ENCODE peak calls at places on chromosomes 1 and 21, in eight cellular contexts. A is epithelial cell of esophagus, L is neural progenitor cell, H is upper lobe of right lung, X is neuronal stem cell, P is fibroblast of mammary gland, Z is A549, N is stomach. C is an unnamed sample.

GRCh38 chr1:23352096-23352695 is 8.1 kb upstream of the HNRNPR start:
- DNase-seq in A (no peak), L (no peak), H (no peak), X (no peak), P (no peak), Z (no peak), N (no peak), C (no peak)

GRCh38 chr21:42939581-42940413 is 14.4 kb upstream of the ERVH48-1 start:
- DNase-seq in A (peak), L (no peak), H (peak), X (no peak), P (peak), Z (peak), N (peak), C (no peak)

GRCh38 chr1:16960560-16961296 is 19.7 kb downstream of the MFAP2 start:
- DNase-seq in A (peak), L (peak), H (peak), X (peak), P (peak), Z (peak), N (peak), C (peak)

GRCh38 chr1:38190978-38191377 is 144.4 kb upstream of the POU3F1 start:
- DNase-seq in A (no peak), L (no peak), H (no peak), X (no peak), P (no peak), Z (no peak), N (no peak), C (no peak)

GRCh38 chr1:22196041-22196440 is 53.1 kb upstream of the WNT4 start:
- DNase-seq in A (no peak), L (no peak), H (no peak), X (no peak), P (no peak), Z (no peak), N (no peak), C (no peak)

GRCh38 chr1:67159233-67159632 is 7.0 kb upstream of the IL23R start:
- DNase-seq in A (peak), L (no peak), H (no peak), X (no peak), P (no peak), Z (no peak), N (no peak), C (no peak)

GRCh38 chr1:86758570-86758969 is 54.2 kb downstream of the SH3GLB1 start:
- DNase-seq in A (peak), L (no peak), H (no peak), X (no peak), P (no peak), Z (no peak), N (peak), C (no peak)

GRCh38 chr1:208083715-208084085 is 160.5 kb downstream of the PLXNA2 start:
- DNase-seq in A (no peak), L (no peak), H (no peak), X (no peak), P (no peak), Z (no peak), N (no peak), C (no peak)

GRCh38 chr1:245046310-245046709 is 108.5 kb upstream of the KIF26B start:
- DNase-seq in A (no peak), L (no peak), H (no peak), X (no peak), P (no peak), Z (no peak), N (no peak), C (no peak)

GRCh38 chr1:206923009-206923960 is 1.5 kb upstream of the FCMR start:
- DNase-seq in A (no peak), L (no peak), H (no peak), X (no peak), P (no peak), Z (no peak), N (no peak), C (peak)

GRCh38 chr1:50084389-50084788 is 24.3 kb upstream of the ELAVL4 start:
- DNase-seq in A (no peak), L (no peak), H (no peak), X (no peak), P (no peak), Z (no peak), N (no peak), C (no peak)

GRCh38 chr1:214466759-214467585 is 84.4 kb downstream of the PTPN14 start:
- DNase-seq in A (peak), L (no peak), H (no peak), X (no peak), P (no peak), Z (no peak), N (peak), C (no peak)

GRCh38 chr1:117017648-117018047 is 16.1 kb downstream of the CD101 start:
- DNase-seq in A (no peak), L (no peak), H (peak), X (no peak), P (peak), Z (no peak), N (no peak), C (no peak)

GRCh38 chr1:29687166-29687565 is 450.8 kb downstream of the PTPRU start:
- DNase-seq in A (no peak), L (no peak), H (no peak), X (no peak), P (peak), Z (no peak), N (no peak), C (no peak)

GRCh38 chr1:155864393-155864792 is 5.0 kb downstream of the SYT11 start:
- DNase-seq in A (peak), L (no peak), H (no peak), X (no peak), P (peak), Z (no peak), N (no peak), C (no peak)

GRCh38 chr1:97120821-97121220 is 399.2 kb downstream of the PTBP2 start:
- DNase-seq in A (no peak), L (no peak), H (no peak), X (no peak), P (no peak), Z (no peak), N (no peak), C (no peak)

GRCh38 chr1:94579876-94580294 is 38.3 kb upstream of the F3 start:
- DNase-seq in A (peak), L (no peak), H (no peak), X (no peak), P (peak), Z (peak), N (no peak), C (no peak)

GRCh38 chr1:7560601-7561181 is 210.4 kb upstream of the VAMP3 start:
- DNase-seq in A (no peak), L (no peak), H (peak), X (no peak), P (no peak), Z (no peak), N (no peak), C (no peak)

GRCh38 chr1:9413143-9413876 is 120.6 kb downstream of the SPSB1 start:
- DNase-seq in A (peak), L (peak), H (peak), X (no peak), P (peak), Z (peak), N (peak), C (no peak)

GRCh38 chr1:30525631-30525979 is 197.8 kb downstream of the MATN1 start:
- DNase-seq in A (no peak), L (no peak), H (no peak), X (no peak), P (no peak), Z (no peak), N (peak), C (no peak)

GRCh38 chr1:14880456-14881316 is 272.9 kb upstream of the TMEM51 start:
- DNase-seq in A (peak), L (no peak), H (no peak), X (no peak), P (peak), Z (no peak), N (peak), C (no peak)

GRCh38 chr1:2014726-2015382 is 4.3 kb upstream of the GABRD start:
- DNase-seq in A (no peak), L (no peak), H (no peak), X (no peak), P (peak), Z (peak), N (no peak), C (no peak)

GRCh38 chr1:5640845-5641244 is 351.4 kb downstream of the NPHP4 start:
- DNase-seq in A (peak), L (peak), H (no peak), X (peak), P (no peak), Z (no peak), N (peak), C (no peak)

GRCh38 chr21:30710499-30710898 is 8.1 kb downstream of the KRTAP21-3 start:
- DNase-seq in A (peak), L (no peak), H (no peak), X (no peak), P (no peak), Z (no peak), N (no peak), C (no peak)

GRCh38 chr1:20359451-20360330 is 69.0 kb downstream of the VWA5B1 start:
- DNase-seq in A (no peak), L (no peak), H (no peak), X (no peak), P (no peak), Z (no peak), N (peak), C (no peak)

GRCh38 chr1:12565966-12566352 is 52.1 kb downstream of the DHRS3 start:
- DNase-seq in A (no peak), L (no peak), H (no peak), X (no peak), P (no peak), Z (no peak), N (no peak), C (no peak)

GRCh38 chr1:151939141-151939540 is 29.8 kb upstream of the THEM4 start:
- DNase-seq in A (no peak), L (no peak), H (no peak), X (no peak), P (no peak), Z (no peak), N (no peak), C (no peak)

GRCh38 chr1:151935154-151935553 is 25.8 kb upstream of the THEM4 start:
- DNase-seq in A (no peak), L (no peak), H (no peak), X (no peak), P (peak), Z (no peak), N (no peak), C (no peak)

GRCh38 chr1:151936653-151937052 is 27.3 kb upstream of the THEM4 start:
- DNase-seq in A (no peak), L (peak), H (no peak), X (no peak), P (no peak), Z (no peak), N (no peak), C (no peak)

GRCh38 chr1:151934048-151934493 is 24.8 kb upstream of the THEM4 start:
- DNase-seq in A (peak), L (peak), H (no peak), X (peak), P (peak), Z (peak), N (peak), C (peak)

DNA sequence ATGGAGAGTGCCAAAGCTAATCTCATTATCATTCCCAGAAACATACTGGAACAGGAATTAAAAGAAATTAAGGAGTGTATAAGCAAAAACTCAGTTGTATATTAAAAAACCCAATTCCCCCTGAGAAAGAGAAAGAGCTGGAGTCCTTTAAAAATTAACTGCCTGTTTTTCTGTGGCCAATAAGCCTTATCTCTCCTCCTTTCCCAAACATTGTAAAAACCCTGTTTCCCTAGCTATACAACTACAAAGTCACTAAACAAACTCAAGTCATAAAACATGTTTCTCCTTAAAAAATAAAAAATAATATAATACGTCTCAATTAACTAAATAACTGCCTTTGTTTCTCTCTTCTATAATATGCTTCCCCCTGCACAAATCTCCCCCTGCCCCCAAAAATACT is 26.9 kb upstream of the THEM4 start:
- DNase-seq in A (no peak), L (no peak), H (no peak), X (no peak), P (no peak), Z (no peak), N (no peak), C (no peak)
- H3K4me3 ChIP-seq in A (no peak), L (no peak), H (no peak), X (no peak), P (no peak), Z (peak), N (no peak), C (no peak)

GRCh38 chr1:81254068-81254467 is 546.7 kb upstream of the ADGRL2 start:
- DNase-seq in A (no peak), L (no peak), H (no peak), X (no peak), P (no peak), Z (no peak), N (no peak), C (no peak)

GRCh38 chr1:81259620-81260411 is 540.9 kb upstream of the ADGRL2 start:
- DNase-seq in A (no peak), L (no peak), H (no peak), X (no peak), P (no peak), Z (no peak), N (no peak), C (no peak)

GRCh38 chr1:81252471-81253160 is 548.1 kb upstream of the ADGRL2 start:
- DNase-seq in A (no peak), L (no peak), H (no peak), X (no peak), P (no peak), Z (no peak), N (no peak), C (no peak)

DNA sequence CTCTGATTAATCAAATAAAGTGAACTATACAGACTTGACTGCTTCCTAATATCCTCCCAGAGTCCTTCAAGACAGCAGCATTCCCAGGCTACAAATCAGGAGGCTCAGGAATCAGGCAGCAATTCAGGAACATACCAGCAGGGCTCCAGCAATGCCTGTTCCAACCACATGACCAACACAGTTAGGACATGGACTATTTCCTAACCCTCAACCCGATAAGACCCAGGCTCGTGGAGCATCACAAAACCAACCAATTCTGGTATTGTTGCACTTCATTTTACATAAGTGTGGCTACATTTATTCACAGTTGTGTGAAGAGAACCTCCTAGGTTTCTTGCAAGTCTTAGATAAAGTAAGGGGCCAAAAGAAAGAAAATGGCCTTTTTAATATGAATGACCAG is 546.2 kb upstream of the ADGRL2 start:
- DNase-seq in A (peak), L (no peak), H (no peak), X (no peak), P (peak), Z (no peak), N (no peak), C (no peak)
- H3K4me3 ChIP-seq in A (no peak), L (no peak), H (no peak), X (no peak), P (no peak), Z (no peak), N (no peak), C (no peak)

GRCh38 chr1:41241748-41242644 is at the start of gene SCMH1:
- DNase-seq in A (peak), L (peak), H (peak), X (peak), P (peak), Z (peak), N (peak), C (peak)

GRCh38 chr1:41238311-41239094 is 3.6 kb downstream of the SCMH1 start:
- DNase-seq in A (peak), L (no peak), H (no peak), X (no peak), P (peak), Z (no peak), N (no peak), C (no peak)

GRCh38 chr1:41240806-41241747 is 1.0 kb downstream of the SCMH1 start:
- DNase-seq in A (peak), L (peak), H (peak), X (peak), P (peak), Z (peak), N (peak), C (peak)

GRCh38 chr1:41242645-41243171 is 602 bp upstream of the SCMH1 start:
- DNase-seq in A (no peak), L (peak), H (no peak), X (no peak), P (no peak), Z (no peak), N (no peak), C (no peak)

GRCh38 chr1:41239988-41240610 is 2.0 kb downstream of the SCMH1 start:
- DNase-seq in A (peak), L (no peak), H (no peak), X (no peak), P (peak), Z (peak), N (no peak), C (no peak)
- H3K4me3 ChIP-seq in A (no peak), L (peak), H (no peak), X (no peak), P (no peak), Z (peak), N (no peak), C (no peak)

GRCh38 chr1:183063349-183063748 is 40.1 kb downstream of the LAMC1 start:
- DNase-seq in A (no peak), L (no peak), H (no peak), X (no peak), P (peak), Z (no peak), N (no peak), C (no peak)

GRCh38 chr1:183052861-183053260 is 29.6 kb downstream of the LAMC1 start:
- DNase-seq in A (no peak), L (no peak), H (no peak), X (no peak), P (no peak), Z (no peak), N (no peak), C (no peak)

GRCh38 chr1:183061194-183061593 is 38.0 kb downstream of the LAMC1 start:
- DNase-seq in A (no peak), L (no peak), H (no peak), X (no peak), P (peak), Z (no peak), N (no peak), C (no peak)

GRCh38 chr1:183058835-183059234 is 35.6 kb downstream of the LAMC1 start:
- DNase-seq in A (peak), L (no peak), H (no peak), X (no peak), P (peak), Z (no peak), N (no peak), C (no peak)
- H3K4me3 ChIP-seq in A (no peak), L (no peak), H (no peak), X (no peak), P (no peak), Z (no peak), N (no peak), C (no peak)

GRCh38 chr1:32695098-32695904 is 7.3 kb downstream of the SYNC start:
- DNase-seq in A (no peak), L (no peak), H (peak), X (no peak), P (peak), Z (no peak), N (peak), C (no peak)
- H3K4me3 ChIP-seq in A (no peak), L (no peak), H (no peak), X (no peak), P (no peak), Z (no peak), N (no peak), C (no peak)

DNA sequence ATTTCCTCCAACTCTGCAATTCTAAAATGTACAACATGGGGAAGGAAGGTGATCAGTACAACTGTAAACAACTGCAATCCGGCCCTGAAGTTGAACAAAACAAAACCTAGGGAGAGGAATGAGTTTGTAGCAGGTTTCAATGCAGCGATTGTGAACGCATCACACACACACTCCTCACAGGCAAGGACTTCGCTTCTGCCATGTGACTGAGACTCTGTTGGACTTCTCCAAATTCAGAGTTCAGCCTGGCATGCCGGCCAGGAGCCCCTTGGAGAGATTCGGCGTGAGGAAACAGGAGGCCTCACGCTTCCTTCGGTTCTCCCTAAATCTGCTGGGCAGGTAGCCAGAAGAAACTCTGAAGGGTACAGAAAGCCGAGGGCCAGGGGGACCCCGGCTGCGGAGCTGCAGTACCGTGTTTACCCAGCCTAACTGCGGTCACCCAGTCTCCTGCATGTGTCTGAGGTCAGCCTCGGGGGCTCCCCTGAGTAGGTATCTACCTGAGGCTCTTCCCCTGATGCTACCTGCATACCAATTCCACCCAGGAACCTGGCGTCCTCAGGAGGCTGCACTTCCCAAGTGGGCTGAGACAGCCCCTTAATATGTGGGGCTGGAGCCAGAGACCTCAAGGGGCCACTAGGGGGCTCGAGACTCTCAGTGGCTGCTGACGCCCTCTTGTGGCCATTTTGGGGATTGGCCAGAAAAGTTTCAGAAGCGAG is 2.9 kb upstream of the ANXA9 start:
- DNase-seq in A (peak), L (peak), H (peak), X (peak), P (peak), Z (peak), N (peak), C (peak)
- H3K4me3 ChIP-seq in A (no peak), L (no peak), H (peak), X (no peak), P (peak), Z (no peak), N (peak), C (peak)